ENCODE peak calls at places on chromosome 10, in four cellular contexts. B is thoracic aorta, A is pancreas, K is hepatocyte. L is an unnamed sample.

GRCh38 chr10:43128331-43128730 is 9.9 kb upstream of the CSGALNACT2 start:
- DNase-seq in B (no peak), A (no peak), K (no peak), L (no peak)

GRCh38 chr10:95600158-95600557 is 39.0 kb upstream of the SORBS1 start:
- DNase-seq in B (no peak), A (no peak), K (no peak), L (no peak)

GRCh38 chr10:58086144-58086762 is 181.4 kb downstream of the IPMK start:
- DNase-seq in B (no peak), A (no peak), K (no peak), L (no peak)

GRCh38 chr10:120584786-120585185 is 127.8 kb downstream of the PLPP4 start:
- DNase-seq in B (no peak), A (no peak), K (no peak), L (no peak)

GRCh38 chr10:90779573-90779972 is 78.3 kb downstream of the HTR7 start:
- DNase-seq in B (no peak), A (no peak), K (no peak), L (peak; percentile 26)

GRCh38 chr10:76231258-76231934 is 800.0 kb downstream of the LRMDA start:
- DNase-seq in B (no peak), A (no peak), K (no peak), L (no peak)

GRCh38 chr10:77670817-77671443 is 33.3 kb upstream of the KCNMA1 start:
- DNase-seq in B (no peak), A (no peak), K (no peak), L (no peak)

GRCh38 chr10:74400186-74400585 is 249.2 kb downstream of the ADK start:
- DNase-seq in B (no peak), A (no peak), K (no peak), L (no peak)

GRCh38 chr10:119520283-119520682 is 22.2 kb downstream of the RGS10 start:
- DNase-seq in B (no peak), A (no peak), K (no peak), L (no peak)

GRCh38 chr10:34698979-34699378 is 116.1 kb downstream of the PARD3 start:
- DNase-seq in B (peak; percentile 9), A (no peak), K (no peak), L (peak; percentile 61)

GRCh38 chr10:24894309-24894708 is 58.1 kb downstream of the PRTFDC1 start:
- DNase-seq in B (no peak), A (no peak), K (no peak), L (no peak)

GRCh38 chr10:70223728-70224127 is 9.5 kb downstream of the PPA1 start:
- DNase-seq in B (no peak), A (no peak), K (no peak), L (no peak)

GRCh38 chr10:21721000-21721670 is 187.1 kb downstream of the MLLT10 start:
- DNase-seq in B (no peak), A (no peak), K (no peak), L (no peak)

GRCh38 chr10:76350583-76350982 is 919.2 kb downstream of the LRMDA start:
- DNase-seq in B (no peak), A (no peak), K (no peak), L (no peak)

GRCh38 chr10:117536359-117536861 is 6.1 kb upstream of the EMX2 start:
- DNase-seq in B (no peak), A (no peak), K (no peak), L (no peak)

GRCh38 chr10:15545266-15545665 is 174.2 kb upstream of the FAM171A1 start:
- DNase-seq in B (no peak), A (no peak), K (no peak), L (no peak)

GRCh38 chr10:83373659-83374058 is 765.6 kb upstream of the GHITM start:
- DNase-seq in B (no peak), A (no peak), K (peak; percentile 26), L (peak; percentile 15)

GRCh38 chr10:62082729-62083412 is 181.4 kb downstream of the ARID5B start:
- DNase-seq in B (no peak), A (no peak), K (no peak), L (peak; percentile 80)

GRCh38 chr10:128061306-128062300 is 64.6 kb downstream of the MKI67 start:
- DNase-seq in B (no peak), A (no peak), K (no peak), L (no peak)

GRCh38 chr10:86186633-86187032 is 180.0 kb downstream of the GRID1 start:
- DNase-seq in B (no peak), A (no peak), K (no peak), L (no peak)

GRCh38 chr10:79387466-79387973 is 40.3 kb downstream of the PPIF start:
- DNase-seq in B (no peak), A (no peak), K (no peak), L (no peak)

GRCh38 chr10:74585231-74586087 is 240.9 kb upstream of the KAT6B start:
- DNase-seq in B (no peak), A (no peak), K (no peak), L (peak; percentile 74)

DNA sequence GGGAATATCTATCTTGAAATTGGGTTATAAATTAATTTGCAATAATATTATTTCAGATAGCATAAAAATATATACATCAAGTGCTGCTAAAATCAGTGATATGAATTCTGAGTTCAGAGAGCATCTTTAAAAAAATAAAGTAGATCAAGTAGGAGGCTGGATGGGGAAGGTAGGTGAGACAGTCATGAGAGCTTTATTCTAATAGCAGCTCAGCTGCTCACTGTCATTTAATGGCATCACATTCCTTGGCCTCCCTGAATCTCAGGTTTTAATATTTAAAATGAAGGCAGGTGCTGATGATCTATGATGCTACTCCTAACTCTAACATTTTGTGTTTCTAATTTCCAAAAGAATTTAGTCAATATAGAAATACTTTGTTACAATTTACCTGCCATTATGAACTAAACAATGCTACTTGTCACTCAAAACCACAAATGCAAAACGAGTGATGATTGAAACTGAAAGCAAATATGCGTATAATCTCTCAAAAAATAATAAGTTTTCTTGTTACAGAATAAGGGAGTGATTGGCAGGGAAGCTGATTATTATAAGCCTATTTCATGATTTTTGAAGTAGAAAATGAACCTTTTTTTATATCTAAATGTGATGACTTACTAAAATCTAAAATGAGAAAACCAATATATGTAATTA is 147.6 kb upstream of the CSTF2T start:
- DNase-seq in B (no peak), A (no peak), K (no peak), L (no peak)
- H3K4me3 ChIP-seq in B (no peak overlapping the region), A (no peak overlapping the region), K (no peak overlapping the region), L (no peak overlapping the region)

GRCh38 chr10:92592761-92593552 is at the start of gene KIF11:
- DNase-seq in B (peak; percentile 95), A (peak; percentile 97), K (peak; percentile 98), L (peak; percentile 99)

GRCh38 chr10:92594194-92594593 is 1.3 kb downstream of the KIF11 start:
- DNase-seq in B (no peak), A (no peak), K (no peak), L (no peak)

GRCh38 chr10:92593553-92594046 is 670 bp downstream of the KIF11 start:
- DNase-seq in B (no peak), A (no peak), K (no peak), L (no peak)

GRCh38 chr10:92591550-92592140 is 1.3 kb upstream of the KIF11 start:
- DNase-seq in B (peak; percentile 72), A (peak; percentile 87), K (peak; percentile 95), L (peak; percentile 95)

GRCh38 chr10:92590623-92591549 is 2.0 kb upstream of the KIF11 start:
- DNase-seq in B (no peak), A (peak; percentile 22), K (peak; percentile 60), L (peak; percentile 70)
- TF ChIP-seq CTCF in B (no peak), A (no peak), K (peak; percentile 41), L (peak; percentile 51)

GRCh38 chr10:44913312-44914079 is 2.4 kb downstream of the TMEM72 start:
- DNase-seq in B (no peak), A (no peak), K (peak; percentile 37), L (peak; percentile 97)
- H3K4me3 ChIP-seq in B (no peak overlapping the region), A (no peak overlapping the region), K (no peak overlapping the region), L (peak overlapping the region; percentile 11)

GRCh38 chr10:126499744-126500143 is 111.5 kb upstream of the ADAM12 start:
- DNase-seq in B (no peak), A (no peak), K (no peak), L (no peak)
- TF ChIP-seq CTCF in B (no peak), A (no peak), K (no peak), L (no peak)

GRCh38 chr10:29617880-29618340 is 16.9 kb downstream of the SVIL start:
- DNase-seq in B (no peak), A (no peak), K (peak; percentile 33), L (peak; percentile 44)

GRCh38 chr10:29620112-29620690 is 14.6 kb downstream of the SVIL start:
- DNase-seq in B (no peak), A (no peak), K (no peak), L (no peak)

GRCh38 chr10:29616542-29616941 is 18.2 kb downstream of the SVIL start:
- DNase-seq in B (no peak), A (no peak), K (no peak), L (no peak)

GRCh38 chr10:29619273-29619672 is 15.5 kb downstream of the SVIL start:
- DNase-seq in B (no peak), A (no peak), K (peak; percentile 21), L (no peak)

GRCh38 chr10:29618341-29619171 is 16.2 kb downstream of the SVIL start:
- DNase-seq in B (no peak), A (no peak), K (peak; percentile 68), L (peak; percentile 47)
- H3K4me3 ChIP-seq in B (peak overlapping the region; percentile 36), A (no peak overlapping the region), K (no peak overlapping the region), L (no peak overlapping the region)

GRCh38 chr10:101337836-101338235 is 16.1 kb upstream of the BTRC start:
- DNase-seq in B (no peak), A (no peak), K (no peak), L (no peak)

GRCh38 chr10:101329341-101330032 is 24.5 kb upstream of the BTRC start:
- DNase-seq in B (no peak), A (no peak), K (no peak), L (no peak)

GRCh38 chr10:101330236-101331225 is 23.4 kb upstream of the BTRC start:
- DNase-seq in B (no peak), A (no peak), K (no peak), L (peak; percentile 73)

GRCh38 chr10:101336382-101336781 is 17.6 kb upstream of the BTRC start:
- DNase-seq in B (no peak), A (no peak), K (no peak), L (no peak)

DNA sequence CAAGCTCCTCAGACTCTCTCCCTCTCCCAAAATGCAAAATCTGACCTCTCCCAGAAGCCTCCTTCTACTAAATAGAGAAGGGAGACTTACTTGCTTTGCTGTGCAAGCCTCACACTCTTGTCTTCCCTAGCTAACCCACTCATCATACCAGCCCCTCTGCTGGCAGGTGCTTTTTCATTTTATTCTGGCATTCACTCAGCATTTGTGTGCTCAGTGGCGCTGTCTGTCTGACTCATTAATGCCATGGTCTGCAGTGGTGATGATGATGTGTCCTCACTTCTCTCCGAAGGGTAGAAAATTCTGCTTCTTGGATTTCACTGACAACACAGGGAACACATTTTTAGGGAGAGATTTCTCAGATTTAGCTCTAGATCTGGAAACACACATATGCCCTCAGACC is 22.0 kb upstream of the BTRC start:
- DNase-seq in B (no peak), A (no peak), K (no peak), L (no peak)
- TF ChIP-seq CTCF in B (no peak), A (no peak), K (no peak), L (no peak)

DNA sequence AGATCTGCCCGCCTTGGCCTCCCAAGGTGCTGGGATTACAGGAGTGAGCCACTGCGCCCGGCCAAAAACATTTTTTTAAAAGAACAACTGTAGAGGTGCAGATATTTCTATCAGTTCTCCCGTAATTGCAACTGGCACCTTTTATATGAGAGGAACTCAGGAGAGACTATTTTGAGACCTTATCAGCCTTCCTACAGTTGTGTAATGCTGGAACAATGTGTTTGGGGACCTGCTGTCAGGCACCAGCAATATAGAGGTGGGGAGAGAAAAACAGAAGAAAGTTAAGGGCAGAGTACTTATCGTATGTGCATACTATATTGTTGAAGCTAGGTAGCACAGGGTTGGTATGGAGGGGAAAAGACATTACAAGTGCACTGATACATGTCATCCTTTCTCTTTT is 343.8 kb upstream of the ANKRD30A start:
- DNase-seq in B (no peak), A (no peak), K (no peak), L (no peak)
- H3K4me3 ChIP-seq in B (no peak overlapping the region), A (no peak overlapping the region), K (no peak overlapping the region), L (no peak overlapping the region)

L was measured in A673.